ENCODE peak calls at places on chromosomes 5 and 9, in four cellular contexts. One of them, this sample, is unnamed.

GRCh38 chr9:121735065-121735791 is 83.8 kb downstream of the DAB2IP start:
- DNase-seq in CD8-positive, alpha-beta T cell: peak; percentile 18
- DNase-seq in MM.1S: no peak
- DNase-seq in stomach: no peak
- DNase-seq in this sample: no peak

GRCh38 chr5:68304421-68305052 is 89.0 kb downstream of the PIK3R1 start:
- DNase-seq in MM.1S: no peak
- DNase-seq in stomach: no peak
- DNase-seq in CD8-positive, alpha-beta T cell: no peak
- DNase-seq in this sample: no peak

GRCh38 chr5:157100140-157100679 is 8.6 kb downstream of the HAVCR2 start:
- DNase-seq in CD8-positive, alpha-beta T cell: no peak
- DNase-seq in stomach: no peak
- DNase-seq in MM.1S: no peak
- DNase-seq in this sample: no peak

GRCh38 chr9:132670359-132670815 is at the start of gene GTF3C4:
- DNase-seq in stomach: peak; percentile 89
- DNase-seq in MM.1S: peak; percentile 78
- DNase-seq in CD8-positive, alpha-beta T cell: peak; percentile 88
- DNase-seq in this sample: peak; percentile 75

GRCh38 chr9:115810166-115810565 is 343.4 kb upstream of the PAPPA start:
- DNase-seq in stomach: no peak
- DNase-seq in MM.1S: no peak
- DNase-seq in CD8-positive, alpha-beta T cell: no peak
- DNase-seq in this sample: no peak

GRCh38 chr5:107669543-107670027 is 1.2 kb downstream of the EFNA5 start:
- DNase-seq in CD8-positive, alpha-beta T cell: no peak
- DNase-seq in stomach: peak; percentile 39
- DNase-seq in MM.1S: no peak
- DNase-seq in this sample: no peak

GRCh38 chr9:105647595-105648349 is 14.5 kb upstream of the TAL2 start:
- DNase-seq in MM.1S: no peak
- DNase-seq in CD8-positive, alpha-beta T cell: no peak
- DNase-seq in stomach: no peak
- DNase-seq in this sample: no peak

GRCh38 chr5:137498301-137498735 is 808 bp downstream of the SPOCK1 start:
- DNase-seq in CD8-positive, alpha-beta T cell: no peak
- DNase-seq in MM.1S: no peak
- DNase-seq in stomach: no peak
- DNase-seq in this sample: no peak

GRCh38 chr5:123001801-123002200 is 34.7 kb downstream of the PPIC start:
- DNase-seq in CD8-positive, alpha-beta T cell: no peak
- DNase-seq in stomach: no peak
- DNase-seq in MM.1S: no peak
- DNase-seq in this sample: no peak

GRCh38 chr5:147481857-147482256 is 28.0 kb downstream of the DPYSL3 start:
- DNase-seq in CD8-positive, alpha-beta T cell: no peak
- DNase-seq in MM.1S: no peak
- DNase-seq in stomach: no peak
- DNase-seq in this sample: peak; percentile 68

GRCh38 chr9:23258569-23258968 is 567.5 kb downstream of the ELAVL2 start:
- DNase-seq in stomach: no peak
- DNase-seq in CD8-positive, alpha-beta T cell: no peak
- DNase-seq in MM.1S: peak; percentile 9
- DNase-seq in this sample: no peak

GRCh38 chr5:132259061-132259851 is 1.8 kb downstream of the PDLIM4 start:
- DNase-seq in CD8-positive, alpha-beta T cell: no peak
- DNase-seq in stomach: peak; percentile 16
- DNase-seq in MM.1S: no peak
- DNase-seq in this sample: peak; percentile 90

GRCh38 chr5:98214240-98215051 is 559.0 kb upstream of the RGMB start:
- DNase-seq in MM.1S: no peak
- DNase-seq in CD8-positive, alpha-beta T cell: no peak
- DNase-seq in stomach: no peak
- DNase-seq in this sample: peak; percentile 95

GRCh38 chr9:38263534-38263933 is 129.0 kb upstream of the ALDH1B1 start:
- DNase-seq in CD8-positive, alpha-beta T cell: no peak
- DNase-seq in stomach: no peak
- DNase-seq in MM.1S: no peak
- DNase-seq in this sample: peak; percentile 11

GRCh38 chr5:149675467-149676201 is 54.5 kb upstream of the PPARGC1B start:
- DNase-seq in CD8-positive, alpha-beta T cell: no peak
- DNase-seq in stomach: peak; percentile 78
- DNase-seq in MM.1S: no peak
- DNase-seq in this sample: no peak

GRCh38 chr9:132892383-132892782 is 13.7 kb downstream of the SPACA9 start:
- DNase-seq in MM.1S: no peak
- DNase-seq in CD8-positive, alpha-beta T cell: no peak
- DNase-seq in stomach: no peak
- DNase-seq in this sample: no peak

GRCh38 chr5:142795246-142795645 is 25.1 kb downstream of the ARHGAP26 start:
- DNase-seq in MM.1S: no peak
- DNase-seq in CD8-positive, alpha-beta T cell: no peak
- DNase-seq in stomach: no peak
- DNase-seq in this sample: no peak
- H3K4me1 ChIP-seq in MM.1S: peaks cover 43% of the 10 kb centered on the region
- H3K4me1 ChIP-seq in CD8-positive, alpha-beta T cell: peaks cover 52% of the 10 kb centered on the region
- H3K4me1 ChIP-seq in stomach: peaks cover 26% of the 10 kb centered on the region
- H3K4me1 ChIP-seq in this sample: peaks cover 10% of the 10 kb centered on the region

DNA sequence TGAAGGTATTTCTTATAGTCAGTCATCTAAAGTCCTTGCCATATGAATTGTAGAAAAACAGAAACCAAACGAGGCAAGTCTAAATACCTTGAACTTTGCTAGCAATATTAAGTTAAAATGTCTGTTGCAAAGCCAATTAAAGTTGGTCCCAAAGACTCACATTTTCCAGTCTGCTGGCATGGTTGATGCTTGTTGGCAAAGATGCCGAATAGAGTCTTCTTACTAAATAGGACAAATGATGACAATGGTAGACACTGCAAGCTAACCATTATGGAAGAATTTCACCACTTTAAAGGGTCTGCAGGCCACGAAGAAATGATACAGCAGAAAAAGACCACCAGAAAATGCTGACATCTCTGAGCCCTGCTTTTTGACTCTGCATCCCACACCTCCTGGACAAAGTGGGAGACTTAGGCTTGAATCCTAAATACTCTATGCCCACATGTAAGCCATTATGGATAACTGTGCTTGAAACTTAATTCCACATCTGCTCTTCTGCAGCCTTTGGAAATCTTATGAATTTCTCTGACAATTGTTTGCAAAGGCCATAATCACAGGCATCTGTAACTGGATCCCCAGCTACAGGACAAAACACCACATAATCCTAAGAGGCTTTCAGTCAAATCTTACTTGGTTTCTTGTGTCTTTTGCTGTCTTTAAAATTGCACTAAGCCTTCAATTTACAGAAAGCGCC is 61.3 kb downstream of the LHFPL2 start:
- DNase-seq in CD8-positive, alpha-beta T cell: no peak
- DNase-seq in MM.1S: no peak
- DNase-seq in stomach: no peak
- DNase-seq in this sample: no peak
- H3K4me1 ChIP-seq in CD8-positive, alpha-beta T cell: no peaks in the 10 kb centered on the region
- H3K4me1 ChIP-seq in MM.1S: peaks cover 4% of the 10 kb centered on the region
- H3K4me1 ChIP-seq in stomach: peaks cover 39% of the 10 kb centered on the region
- H3K4me1 ChIP-seq in this sample: peaks cover 43% of the 10 kb centered on the region

GRCh38 chr5:151213803-151214613 is 9.9 kb downstream of the CCDC69 start:
- DNase-seq in CD8-positive, alpha-beta T cell: peak; percentile 91
- DNase-seq in stomach: peak; percentile 72
- DNase-seq in MM.1S: peak; percentile 94
- DNase-seq in this sample: peak; percentile 46
- H3K4me1 ChIP-seq in CD8-positive, alpha-beta T cell: peaks cover 91% of the 10 kb centered on the region
- H3K4me1 ChIP-seq in stomach: peaks cover 48% of the 10 kb centered on the region
- H3K4me1 ChIP-seq in MM.1S: peaks cover 56% of the 10 kb centered on the region
- H3K4me1 ChIP-seq in this sample: no peaks in the 10 kb centered on the region

GRCh38 chr9:137312852-137313325 is 10.8 kb upstream of the NRARP start:
- DNase-seq in stomach: no peak
- DNase-seq in MM.1S: no peak
- DNase-seq in CD8-positive, alpha-beta T cell: no peak
- DNase-seq in this sample: no peak
- H3K4me1 ChIP-seq in stomach: peaks cover 61% of the 10 kb centered on the region
- H3K4me1 ChIP-seq in MM.1S: no peaks in the 10 kb centered on the region
- H3K4me1 ChIP-seq in CD8-positive, alpha-beta T cell: no peaks in the 10 kb centered on the region
- H3K4me1 ChIP-seq in this sample: peaks cover 7% of the 10 kb centered on the region

GRCh38 chr9:134894136-134894860 is 13.7 kb downstream of the FCN2 start:
- DNase-seq in MM.1S: no peak
- DNase-seq in stomach: no peak
- DNase-seq in CD8-positive, alpha-beta T cell: no peak
- DNase-seq in this sample: peak; percentile 31
- H3K4me1 ChIP-seq in MM.1S: no peaks in the 10 kb centered on the region
- H3K4me1 ChIP-seq in stomach: no peaks in the 10 kb centered on the region
- H3K4me1 ChIP-seq in CD8-positive, alpha-beta T cell: no peaks in the 10 kb centered on the region
- H3K4me1 ChIP-seq in this sample: peaks cover 22% of the 10 kb centered on the region

DNA sequence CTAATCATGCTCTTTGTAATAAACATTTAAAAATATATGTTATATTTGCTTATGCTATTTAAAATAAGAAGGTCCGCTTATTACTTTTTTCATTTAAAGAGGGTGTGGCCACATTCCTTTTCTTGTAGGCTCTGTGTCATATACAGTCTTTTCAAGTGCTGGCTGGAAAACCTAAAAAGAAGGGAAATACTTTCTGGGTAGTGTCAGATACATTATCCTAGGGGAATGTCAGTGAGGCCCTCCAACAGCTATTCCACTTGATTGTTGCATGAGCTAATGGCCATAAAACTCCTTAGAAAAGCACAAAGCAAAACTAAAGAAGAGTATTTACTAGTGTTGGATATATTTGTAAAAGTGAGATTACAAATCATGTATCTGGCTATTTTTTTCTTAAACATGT is 780 bp downstream of the ANXA1 start:
- DNase-seq in stomach: no peak
- DNase-seq in MM.1S: no peak
- DNase-seq in CD8-positive, alpha-beta T cell: no peak
- DNase-seq in this sample: no peak
- H3K4me1 ChIP-seq in stomach: peaks cover 30% of the 10 kb centered on the region
- H3K4me1 ChIP-seq in MM.1S: peaks cover 29% of the 10 kb centered on the region
- H3K4me1 ChIP-seq in CD8-positive, alpha-beta T cell: peaks cover 70% of the 10 kb centered on the region
- H3K4me1 ChIP-seq in this sample: peaks cover 67% of the 10 kb centered on the region

DNA sequence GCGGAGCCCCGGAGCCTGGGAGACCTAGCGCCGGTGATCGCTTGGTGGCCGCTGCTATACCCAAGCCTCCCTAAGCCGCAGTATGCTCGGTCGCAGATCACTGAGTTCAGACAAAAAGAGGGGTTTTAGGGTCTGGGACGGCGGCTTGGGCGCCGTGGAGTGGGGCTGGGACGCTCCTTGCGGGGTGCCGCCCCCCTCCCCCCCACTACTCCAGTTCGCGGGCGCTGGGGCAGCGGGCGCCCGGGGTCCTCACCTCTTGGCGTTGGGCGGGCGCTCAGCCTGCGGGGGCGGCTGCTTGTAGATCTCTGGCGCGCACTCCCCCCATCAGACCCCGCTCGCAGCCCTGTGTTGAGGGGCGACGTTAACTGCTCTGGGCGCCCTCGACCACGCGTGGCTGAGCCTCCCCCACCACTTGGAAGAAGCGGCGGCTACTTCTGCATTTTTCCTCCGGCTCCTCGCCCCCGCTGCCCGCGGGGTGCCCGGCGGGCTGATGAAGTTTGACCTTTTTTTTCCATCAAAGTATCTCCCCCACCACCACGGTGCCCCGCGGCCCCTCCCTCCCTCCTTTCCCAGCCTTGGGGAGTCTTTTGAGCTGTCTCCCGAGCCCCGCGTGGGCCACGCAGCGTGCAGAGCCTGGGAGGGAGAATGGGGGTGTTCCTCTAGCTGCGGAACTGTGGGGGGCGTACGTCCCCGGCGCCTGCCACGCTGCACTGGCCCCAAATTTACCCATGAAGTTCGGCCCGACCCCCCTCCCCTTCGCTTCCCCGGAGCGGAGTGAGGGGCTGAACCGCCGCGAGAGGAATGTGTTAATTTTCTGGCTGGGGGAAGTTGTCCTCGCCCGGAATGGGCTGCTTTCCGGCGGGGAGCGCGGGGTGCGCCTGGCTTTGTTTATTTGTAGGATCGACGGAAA is 1.2 kb downstream of the CXXC5 start:
- DNase-seq in stomach: no peak
- DNase-seq in MM.1S: peak; percentile 33
- DNase-seq in CD8-positive, alpha-beta T cell: no peak
- DNase-seq in this sample: peak; percentile 71
- H3K4me1 ChIP-seq in stomach: peaks cover 70% of the 10 kb centered on the region
- H3K4me1 ChIP-seq in MM.1S: peaks cover 31% of the 10 kb centered on the region
- H3K4me1 ChIP-seq in CD8-positive, alpha-beta T cell: peaks cover 71% of the 10 kb centered on the region
- H3K4me1 ChIP-seq in this sample: peaks cover 54% of the 10 kb centered on the region

This sample was measured in SJSA1.